ENCODE peak calls at places on chromosomes 12 and 14, in four cellular contexts. V, B, K and U are unnamed samples.

GRCh38 chr12:59459966-59460365 is 135.9 kb upstream of the SLC16A7 start:
- DNase-seq in V (peak; percentile 22), K (no peak), B (peak; percentile 41), U (peak; percentile 63)

GRCh38 chr12:133165776-133166175 is 15.5 kb upstream of the ZNF268 start:
- DNase-seq in B (no peak), V (peak; percentile 14), K (no peak), U (peak; percentile 76)

GRCh38 chr12:8081921-8082577 is at the start of gene NECAP1:
- DNase-seq in B (peak; percentile 94), K (peak; percentile 99), V (peak; percentile 84), U (peak; percentile 90)

GRCh38 chr12:71551529-71551928 is 111.9 kb downstream of the LGR5 start:
- DNase-seq in B (no peak), V (no peak), K (no peak), U (no peak)

GRCh38 chr12:100539209-100539608 is 34.3 kb upstream of the GAS2L3 start:
- DNase-seq in V (peak; percentile 13), K (peak; percentile 79), B (no peak), U (no peak)

GRCh38 chr14:36884049-36884448 is 222.4 kb downstream of the PAX9 start:
- DNase-seq in V (no peak), B (no peak), K (no peak), U (no peak)

GRCh38 chr14:32201816-32202467 is at the start of gene RNU6-7:
- DNase-seq in V (no peak), B (peak; percentile 42), K (peak; percentile 62), U (peak; percentile 19)

GRCh38 chr12:27434673-27435565 is 11.6 kb upstream of the SMCO2 start:
- DNase-seq in B (no peak), K (no peak), V (peak; percentile 42), U (no peak)

GRCh38 chr12:116432321-116432750 is 126.8 kb upstream of the MAP1LC3B2 start:
- DNase-seq in K (no peak), V (no peak), B (no peak), U (no peak)

GRCh38 chr14:58808828-58809227 is 171.1 kb downstream of the DACT1 start:
- DNase-seq in B (no peak), V (no peak), K (no peak), U (no peak)

GRCh38 chr12:124387510-124387855 is 92.6 kb downstream of the RFLNA start:
- DNase-seq in K (no peak), V (no peak), B (no peak), U (no peak)

GRCh38 chr12:57156701-57157403 is 9.4 kb upstream of the LRP1-AS start:
- DNase-seq in V (no peak), K (no peak), B (no peak), U (no peak)

DNA sequence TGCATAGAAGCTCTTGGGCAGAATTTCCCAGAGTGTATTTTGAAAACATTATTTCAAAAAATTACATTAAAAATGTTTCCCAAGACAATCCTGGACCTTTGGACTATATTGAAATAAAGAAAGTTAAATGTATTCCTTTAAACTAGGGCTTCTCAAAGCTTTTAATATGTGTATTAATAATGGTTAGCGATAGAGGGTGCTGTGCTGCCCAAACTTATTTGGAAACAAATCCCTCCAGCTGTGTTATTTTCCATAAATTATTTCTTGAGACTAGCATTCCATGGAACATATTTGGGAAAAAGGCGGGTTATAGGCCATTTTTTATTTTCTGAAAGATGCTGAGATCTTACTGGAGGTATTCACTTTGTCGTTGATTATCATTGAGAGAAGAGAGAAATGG is 397.8 kb upstream of the MIS18BP1 start:
- DNase-seq in K (no peak), V (no peak), B (no peak), U (no peak)
- TF ChIP-seq CTCF in K (no peak), V (no peak), B (peak; percentile 42), U (peak; percentile 6)

GRCh38 chr12:2212971-2213869 is 160.4 kb downstream of the CACNA1C start:
- DNase-seq in K (peak; percentile 62), B (no peak), V (no peak), U (no peak)
- H3K27ac ChIP-seq in K (peak overlapping the region; percentile 95), B (no peak overlapping the region), V (no peak overlapping the region), U (no peak overlapping the region)

DNA sequence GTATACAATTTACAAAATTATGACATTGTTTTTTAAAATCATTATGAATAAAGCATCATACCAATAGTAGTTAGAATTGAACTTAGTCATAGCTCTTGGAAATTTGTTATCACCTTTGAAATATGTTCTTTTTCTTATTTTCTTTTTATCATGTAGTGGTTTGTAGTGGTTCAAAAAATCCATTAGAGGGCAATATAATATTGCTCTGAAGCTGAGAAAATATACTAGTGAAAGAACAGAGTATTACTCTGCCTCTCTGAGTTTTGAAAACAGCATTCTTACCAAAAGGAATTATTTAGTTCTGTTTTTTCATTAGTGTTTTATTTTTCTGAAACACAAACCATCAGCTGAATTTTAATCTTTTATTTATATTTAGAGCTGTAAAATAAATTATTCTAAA is 76.2 kb downstream of the PDZRN4 start:
- DNase-seq in K (peak; percentile 11), V (peak; percentile 4), B (no peak), U (no peak)
- TF ChIP-seq CTCF in K (peak; percentile 38), V (peak; percentile 55), B (peak; percentile 64), U (peak; percentile 69)

DNA sequence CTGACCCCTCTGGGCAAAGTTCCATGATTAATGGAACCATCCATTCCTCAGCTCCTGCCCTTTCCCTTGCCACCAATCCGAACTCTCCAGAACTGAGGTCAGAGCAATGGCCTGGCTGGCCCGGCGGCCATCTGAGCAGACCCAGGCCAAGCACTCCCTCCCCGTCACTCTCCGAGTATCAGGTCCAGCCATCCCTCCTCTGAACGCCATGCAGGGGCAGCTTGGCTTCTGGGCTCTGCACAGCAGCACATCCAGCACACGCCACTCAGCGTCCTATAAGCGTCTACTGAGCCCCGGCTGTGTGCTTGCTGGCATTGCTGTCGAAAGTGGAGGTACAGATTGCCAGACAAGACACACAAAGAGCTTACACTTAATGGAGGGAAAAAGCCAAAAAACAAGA is 34.3 kb upstream of the VWF start:
- DNase-seq in V (no peak), K (peak; percentile 27), B (no peak), U (no peak)
- H3K27ac ChIP-seq in V (no peak overlapping the region), K (peak overlapping the region; percentile 70), B (no peak overlapping the region), U (no peak overlapping the region)

DNA sequence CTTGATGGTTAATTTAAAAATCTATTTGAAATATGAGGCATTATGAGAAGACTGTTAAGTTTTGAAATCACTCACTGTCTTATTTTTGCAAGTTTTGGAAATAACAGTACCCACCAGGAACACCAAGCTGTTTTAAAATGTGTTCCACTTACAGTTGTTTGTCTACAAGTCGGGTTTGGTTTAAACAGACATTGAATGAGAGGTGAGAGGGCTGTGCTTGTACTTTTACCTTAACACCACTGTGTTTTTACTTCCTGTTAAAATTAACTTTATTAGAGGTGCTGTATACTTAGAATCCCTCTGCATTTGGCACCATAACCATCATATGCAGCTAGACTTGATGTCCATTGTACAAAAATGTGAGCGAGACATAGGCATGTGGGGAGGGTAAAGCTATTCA is 12.8 kb downstream of the ELK3 start:
- DNase-seq in B (no peak), V (no peak), K (no peak), U (no peak)
- TF ChIP-seq CTCF in B (no peak), V (no peak), K (no peak), U (no peak)